ENCODE peak calls at places on chromosome 9, in four cellular contexts. One of them, this sample, is unnamed.

GRCh38 chr9:4686584-4686983 is 7.2 kb downstream of the CDC37L1 start:
- ATAC-seq in Right ventricle myocardium superior: peak; percentile 36
- ATAC-seq in activated T-cell treated with anti-CD3 and anti-CD28 coated beads, Interleukin-2, amount 50 U/mL, for 4 hours: no peak
- ATAC-seq in sciatic nerve: no peak
- ATAC-seq in this sample: no peak

GRCh38 chr9:116381350-116381749 is 227.8 kb downstream of the PAPPA start:
- ATAC-seq in Right ventricle myocardium superior: no peak
- ATAC-seq in sciatic nerve: peak; percentile 86
- ATAC-seq in activated T-cell treated with anti-CD3 and anti-CD28 coated beads, Interleukin-2, amount 50 U/mL, for 4 hours: no peak
- ATAC-seq in this sample: no peak

GRCh38 chr9:132478353-132478752 is 68.3 kb downstream of the CFAP77 start:
- ATAC-seq in activated T-cell treated with anti-CD3 and anti-CD28 coated beads, Interleukin-2, amount 50 U/mL, for 4 hours: no peak
- ATAC-seq in sciatic nerve: no peak
- ATAC-seq in Right ventricle myocardium superior: no peak
- ATAC-seq in this sample: no peak

GRCh38 chr9:130364619-130365322 is 80.0 kb upstream of the ASS1 start:
- ATAC-seq in activated T-cell treated with anti-CD3 and anti-CD28 coated beads, Interleukin-2, amount 50 U/mL, for 4 hours: no peak
- ATAC-seq in sciatic nerve: no peak
- ATAC-seq in Right ventricle myocardium superior: no peak
- ATAC-seq in this sample: no peak

GRCh38 chr9:99173570-99174504 is 47.9 kb downstream of the ALG2 start:
- ATAC-seq in Right ventricle myocardium superior: no peak
- ATAC-seq in sciatic nerve: peak; percentile 94
- ATAC-seq in activated T-cell treated with anti-CD3 and anti-CD28 coated beads, Interleukin-2, amount 50 U/mL, for 4 hours: peak; percentile 58
- ATAC-seq in this sample: no peak

GRCh38 chr9:111937781-111938426 is 41.3 kb downstream of the UGCG start:
- ATAC-seq in Right ventricle myocardium superior: peak; percentile 64
- ATAC-seq in activated T-cell treated with anti-CD3 and anti-CD28 coated beads, Interleukin-2, amount 50 U/mL, for 4 hours: peak; percentile 85
- ATAC-seq in sciatic nerve: peak; percentile 67
- ATAC-seq in this sample: peak; percentile 93

GRCh38 chr9:121269030-121269887 is 1.3 kb downstream of the GSN start:
- ATAC-seq in activated T-cell treated with anti-CD3 and anti-CD28 coated beads, Interleukin-2, amount 50 U/mL, for 4 hours: no peak
- ATAC-seq in sciatic nerve: peak; percentile 17
- ATAC-seq in Right ventricle myocardium superior: peak; percentile 20
- ATAC-seq in this sample: no peak

GRCh38 chr9:130843049-130843908 is 8.2 kb downstream of the ABL1 start:
- ATAC-seq in Right ventricle myocardium superior: no peak
- ATAC-seq in activated T-cell treated with anti-CD3 and anti-CD28 coated beads, Interleukin-2, amount 50 U/mL, for 4 hours: no peak
- ATAC-seq in sciatic nerve: no peak
- ATAC-seq in this sample: no peak

GRCh38 chr9:4540425-4540824 is 50.2 kb downstream of the SLC1A1 start:
- ATAC-seq in sciatic nerve: no peak
- ATAC-seq in Right ventricle myocardium superior: no peak
- ATAC-seq in activated T-cell treated with anti-CD3 and anti-CD28 coated beads, Interleukin-2, amount 50 U/mL, for 4 hours: no peak
- ATAC-seq in this sample: no peak

GRCh38 chr9:105114318-105114717 is 130.1 kb upstream of the SLC44A1 start:
- ATAC-seq in sciatic nerve: no peak
- ATAC-seq in Right ventricle myocardium superior: no peak
- ATAC-seq in activated T-cell treated with anti-CD3 and anti-CD28 coated beads, Interleukin-2, amount 50 U/mL, for 4 hours: peak; percentile 54
- ATAC-seq in this sample: no peak

GRCh38 chr9:69076550-69076949 is 41.0 kb downstream of the FXN start:
- ATAC-seq in Right ventricle myocardium superior: peak; percentile 50
- ATAC-seq in sciatic nerve: peak; percentile 20
- ATAC-seq in activated T-cell treated with anti-CD3 and anti-CD28 coated beads, Interleukin-2, amount 50 U/mL, for 4 hours: no peak
- ATAC-seq in this sample: no peak

GRCh38 chr9:134644715-134645606 is 3.4 kb downstream of the COL5A1 start:
- ATAC-seq in Right ventricle myocardium superior: peak; percentile 54
- ATAC-seq in sciatic nerve: peak; percentile 69
- ATAC-seq in activated T-cell treated with anti-CD3 and anti-CD28 coated beads, Interleukin-2, amount 50 U/mL, for 4 hours: no peak
- ATAC-seq in this sample: no peak

GRCh38 chr9:133981589-133981957 is 10.6 kb downstream of the VAV2 start:
- ATAC-seq in activated T-cell treated with anti-CD3 and anti-CD28 coated beads, Interleukin-2, amount 50 U/mL, for 4 hours: no peak
- ATAC-seq in sciatic nerve: no peak
- ATAC-seq in Right ventricle myocardium superior: no peak
- ATAC-seq in this sample: no peak

GRCh38 chr9:110688329-110688728 is 19.7 kb downstream of the MUSK start:
- ATAC-seq in Right ventricle myocardium superior: no peak
- ATAC-seq in sciatic nerve: no peak
- ATAC-seq in activated T-cell treated with anti-CD3 and anti-CD28 coated beads, Interleukin-2, amount 50 U/mL, for 4 hours: no peak
- ATAC-seq in this sample: no peak

GRCh38 chr9:133619791-133620190 is 10.6 kb upstream of the FAM163B start:
- ATAC-seq in activated T-cell treated with anti-CD3 and anti-CD28 coated beads, Interleukin-2, amount 50 U/mL, for 4 hours: peak; percentile 69
- ATAC-seq in sciatic nerve: no peak
- ATAC-seq in Right ventricle myocardium superior: no peak
- ATAC-seq in this sample: no peak

GRCh38 chr9:136685792-136686533 is 1.3 kb downstream of the AGPAT2 start:
- ATAC-seq in sciatic nerve: peak; percentile 37
- ATAC-seq in activated T-cell treated with anti-CD3 and anti-CD28 coated beads, Interleukin-2, amount 50 U/mL, for 4 hours: no peak
- ATAC-seq in Right ventricle myocardium superior: peak; percentile 4
- ATAC-seq in this sample: no peak

GRCh38 chr9:1083325-1083913 is 33.3 kb downstream of the DMRT2 start:
- ATAC-seq in Right ventricle myocardium superior: peak; percentile 74
- ATAC-seq in sciatic nerve: peak; percentile 89
- ATAC-seq in activated T-cell treated with anti-CD3 and anti-CD28 coated beads, Interleukin-2, amount 50 U/mL, for 4 hours: no peak
- ATAC-seq in this sample: no peak

GRCh38 chr9:4538107-4538506 is 47.8 kb downstream of the SLC1A1 start:
- ATAC-seq in activated T-cell treated with anti-CD3 and anti-CD28 coated beads, Interleukin-2, amount 50 U/mL, for 4 hours: no peak
- ATAC-seq in Right ventricle myocardium superior: no peak
- ATAC-seq in sciatic nerve: no peak
- ATAC-seq in this sample: no peak

GRCh38 chr9:136326777-136327312 is 494 bp upstream of the GPSM1 start:
- ATAC-seq in Right ventricle myocardium superior: no peak
- ATAC-seq in activated T-cell treated with anti-CD3 and anti-CD28 coated beads, Interleukin-2, amount 50 U/mL, for 4 hours: no peak
- ATAC-seq in sciatic nerve: peak; percentile 0
- ATAC-seq in this sample: no peak